ENCODE peak calls at places on chromosomes 3 and 15, in eight cellular contexts. A is hepatocyte; U is CD4-positive, alpha-beta T cell; N is OCI-LY7; B is A549; Y is astrocyte; O is heart left ventricle; V is K562. P is an unnamed sample.

GRCh38 chr3:192354687-192355086 is 372.7 kb downstream of the FGF12 start:
- DNase-seq in O (no peak), V (no peak), Y (no peak), B (no peak), A (no peak), U (no peak), N (no peak), P (no peak)

GRCh38 chr3:34260266-34260990 is 462.0 kb downstream of the PDCD6IP start:
- DNase-seq in O (peak), V (peak), B (peak), N (peak), U (no peak), A (peak), Y (peak), P (no peak)

GRCh38 chr3:57160731-57161086 is 4.4 kb downstream of the IL17RD start:
- DNase-seq in B (no peak), O (no peak), N (no peak), V (no peak), U (no peak), A (no peak), Y (no peak), P (no peak)

GRCh38 chr3:59426851-59427565 is 377.2 kb upstream of the CFAP20DC start:
- DNase-seq in B (no peak), Y (peak), N (no peak), U (no peak), V (no peak), O (no peak), A (no peak), P (no peak)

GRCh38 chr3:194257030-194257657 is 94.0 kb downstream of the CPN2 start:
- DNase-seq in V (peak), U (no peak), O (no peak), B (no peak), Y (no peak), N (no peak), A (no peak), P (no peak)

GRCh38 chr3:124315215-124316033 is 323.5 kb upstream of the ROPN1 start:
- DNase-seq in N (no peak), O (no peak), Y (peak), B (peak), U (no peak), V (no peak), A (peak), P (no peak)

GRCh38 chr3:119302697-119303630 is 8.8 kb downstream of the ARHGAP31 start:
- DNase-seq in B (no peak), O (no peak), N (no peak), V (no peak), Y (no peak), U (no peak), A (no peak), P (no peak)

GRCh38 chr3:21170964-21171363 is 580.0 kb downstream of the ZNF385D start:
- DNase-seq in V (peak), B (peak), O (no peak), A (peak), Y (no peak), N (peak), U (no peak), P (no peak)

GRCh38 chr3:62246094-62246493 is 127.3 kb downstream of the FEZF2 start:
- DNase-seq in V (no peak), A (no peak), O (no peak), B (no peak), U (no peak), N (no peak), Y (no peak), P (no peak)

GRCh38 chr3:105367063-105367405 is 325 bp downstream of the ALCAM start:
- DNase-seq in N (peak), O (no peak), Y (no peak), A (peak), U (peak), V (no peak), B (no peak), P (no peak)

GRCh38 chr3:87461443-87461842 is 185.1 kb upstream of the POU1F1 start:
- DNase-seq in V (no peak), U (no peak), Y (no peak), O (no peak), N (no peak), A (no peak), B (no peak), P (no peak)

GRCh38 chr3:16148783-16149182 is 25.7 kb upstream of the GALNT15 start:
- DNase-seq in B (peak), N (no peak), U (no peak), O (peak), V (no peak), Y (peak), A (peak), P (no peak)

GRCh38 chr15:39403674-39404117 is 177.2 kb upstream of the THBS1 start:
- DNase-seq in B (peak), Y (peak), V (no peak), O (no peak), N (no peak), A (no peak), U (no peak), P (no peak)

GRCh38 chr3:132317229-132317948 is at the start of gene ACP3:
- DNase-seq in V (no peak), B (peak), U (no peak), Y (peak), A (peak), N (peak), O (peak), P (no peak)

GRCh38 chr3:183309276-183309675 is 56.2 kb downstream of the B3GNT5 start:
- DNase-seq in V (no peak), Y (no peak), O (peak), A (peak), B (no peak), U (no peak), N (no peak), P (no peak)

DNA sequence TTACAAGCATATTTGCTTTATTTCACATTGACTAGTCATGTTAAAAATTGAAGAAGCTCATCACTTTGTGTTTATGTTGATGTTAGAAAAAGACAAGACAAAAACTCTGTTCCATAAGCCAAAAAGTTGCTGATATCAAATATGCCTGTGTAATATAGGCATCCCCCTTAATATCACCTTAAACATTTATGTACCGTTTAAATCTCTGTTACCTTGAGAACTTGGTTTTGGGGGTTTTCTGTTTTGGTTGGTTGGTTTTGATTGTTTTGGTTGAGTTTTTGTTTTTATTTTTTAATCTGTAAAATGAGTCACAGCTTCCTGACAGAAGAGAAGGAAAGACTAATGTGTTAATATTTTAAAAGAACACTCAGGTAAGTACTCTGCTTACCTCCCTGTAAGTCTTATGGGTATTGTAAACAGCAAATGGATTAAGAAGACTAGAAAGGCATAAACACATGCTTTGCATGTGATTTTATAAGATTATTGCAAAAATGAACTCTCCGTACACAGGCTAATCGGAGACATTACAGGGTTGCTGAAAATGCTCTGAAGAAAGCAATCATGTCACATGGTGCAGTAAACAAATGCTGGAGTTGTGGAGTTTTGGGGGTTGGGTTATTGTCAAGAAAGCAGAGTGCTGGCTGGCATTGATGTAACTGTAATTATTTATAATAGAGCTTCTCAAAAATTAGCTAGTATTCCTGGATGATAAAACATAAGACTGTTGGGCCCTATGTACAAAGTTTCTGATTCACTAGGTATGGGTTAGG is 69.5 kb upstream of the MBNL1 start:
- DNase-seq in B (no peak), Y (no peak), V (peak), N (peak), U (no peak), O (no peak), A (no peak), P (no peak)
- H3K27ac ChIP-seq in B (no peak), Y (no peak), V (peak), N (peak), U (peak), O (peak), A (no peak), P (no peak)

DNA sequence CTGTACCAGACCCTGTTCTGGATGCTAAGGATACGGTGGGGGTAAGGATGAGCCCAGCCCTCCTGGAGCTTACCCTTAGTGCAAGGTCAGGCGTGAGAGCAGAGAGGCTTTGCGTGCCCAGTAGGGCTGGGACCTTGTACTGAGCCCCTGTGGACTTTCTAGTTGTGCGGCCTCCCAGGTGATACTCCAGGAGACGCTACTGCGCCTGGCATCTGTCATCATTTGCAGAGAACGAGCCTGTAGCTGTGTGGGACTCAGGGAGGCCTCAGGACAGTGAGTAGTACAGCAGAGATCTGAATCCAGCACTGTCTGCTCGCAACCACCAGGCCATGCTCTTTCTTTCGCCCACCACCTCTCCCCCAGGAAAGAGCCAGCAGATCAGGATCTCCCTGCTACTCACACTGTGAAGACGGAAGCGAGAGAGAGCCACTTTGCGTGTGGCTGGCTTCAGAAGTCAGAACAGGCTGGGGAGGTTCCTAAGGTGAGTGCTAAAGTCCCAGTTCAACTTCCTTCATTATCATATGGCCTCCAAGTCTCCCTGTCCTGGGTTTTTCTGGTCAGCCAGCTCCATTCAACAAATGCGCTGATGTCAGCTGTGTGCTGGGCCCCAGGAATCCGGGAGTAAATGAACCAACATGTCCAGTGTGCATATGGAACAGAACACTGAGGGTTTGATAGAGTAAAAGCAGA is 38.2 kb upstream of the ITGA11 start:
- DNase-seq in V (no peak), O (no peak), U (no peak), Y (no peak), A (no peak), B (peak), N (no peak), P (no peak)
- TF ChIP-seq CTCF in V (no peak), O (no peak), U (no peak), Y (no peak), A (no peak), B (no peak), N (no peak), P (no peak)

DNA sequence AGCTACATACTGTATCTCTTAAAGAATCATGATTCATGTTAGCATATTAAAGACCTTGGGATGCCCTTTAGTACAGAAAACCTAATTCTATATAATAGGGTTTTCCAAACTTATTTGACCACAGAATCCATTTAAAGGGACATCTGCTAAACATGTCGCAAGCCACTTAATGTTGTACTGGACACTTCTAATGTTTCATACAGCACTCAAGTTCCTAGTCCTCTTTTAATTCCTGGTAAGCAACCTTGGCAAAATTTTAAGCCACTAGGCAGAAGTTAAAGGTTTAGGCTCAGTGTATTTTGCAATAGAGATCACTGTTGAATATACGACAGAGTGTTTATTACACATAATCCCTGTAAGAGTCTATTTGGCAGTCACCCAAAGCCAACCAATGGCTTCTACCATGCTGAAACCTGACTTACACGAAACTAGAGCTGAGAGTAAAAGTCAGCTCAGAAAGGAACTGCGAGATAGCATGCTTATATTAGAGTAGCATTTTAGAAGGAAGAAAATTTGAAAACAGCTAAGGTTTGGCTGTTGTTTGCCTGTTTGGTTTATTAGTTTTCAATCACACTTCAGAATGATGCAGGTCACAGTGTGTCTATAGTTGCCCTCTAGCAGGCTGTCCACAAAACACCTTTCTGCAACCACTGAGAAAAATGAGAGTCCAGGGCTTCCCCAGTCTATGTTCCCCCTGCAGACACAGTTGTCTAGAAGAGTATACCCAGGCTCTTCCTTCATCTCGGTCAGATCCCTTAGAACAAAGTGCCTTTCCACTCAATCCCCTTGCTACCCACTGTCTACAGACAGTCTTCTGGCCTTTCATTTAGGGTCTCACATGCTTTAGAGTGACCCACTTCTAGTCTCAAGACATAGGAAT is 104.4 kb downstream of the FMN1 start:
- DNase-seq in U (no peak), O (no peak), B (no peak), Y (peak), N (no peak), V (no peak), A (peak), P (no peak)
- H3K27ac ChIP-seq in U (peak), O (no peak), B (no peak), Y (no peak), N (no peak), V (no peak), A (peak), P (peak)

GRCh38 chr15:66842710-66843441 is 140.8 kb downstream of the SMAD6 start:
- DNase-seq in A (peak), Y (peak), B (peak), N (no peak), U (no peak), O (peak), V (peak), P (no peak)

GRCh38 chr15:66844041-66844746 is 142.2 kb downstream of the SMAD6 start:
- DNase-seq in O (no peak), B (no peak), V (no peak), U (no peak), A (no peak), N (no peak), Y (no peak), P (no peak)

GRCh38 chr15:66843581-66843980 is 141.5 kb downstream of the SMAD6 start:
- DNase-seq in N (no peak), B (no peak), O (no peak), U (no peak), V (no peak), Y (no peak), A (no peak), P (no peak)

GRCh38 chr15:66840615-66841014 is 138.6 kb downstream of the SMAD6 start:
- DNase-seq in V (no peak), Y (no peak), O (no peak), A (no peak), B (no peak), N (no peak), U (no peak), P (no peak)

GRCh38 chr15:66841953-66842681 is 140.1 kb downstream of the SMAD6 start:
- DNase-seq in A (peak), Y (peak), U (no peak), O (peak), B (peak), N (no peak), V (peak), P (no peak)
- TF ChIP-seq CTCF in A (no peak), Y (no peak), U (no peak), O (no peak), B (no peak), N (no peak), V (no peak), P (no peak)

DNA sequence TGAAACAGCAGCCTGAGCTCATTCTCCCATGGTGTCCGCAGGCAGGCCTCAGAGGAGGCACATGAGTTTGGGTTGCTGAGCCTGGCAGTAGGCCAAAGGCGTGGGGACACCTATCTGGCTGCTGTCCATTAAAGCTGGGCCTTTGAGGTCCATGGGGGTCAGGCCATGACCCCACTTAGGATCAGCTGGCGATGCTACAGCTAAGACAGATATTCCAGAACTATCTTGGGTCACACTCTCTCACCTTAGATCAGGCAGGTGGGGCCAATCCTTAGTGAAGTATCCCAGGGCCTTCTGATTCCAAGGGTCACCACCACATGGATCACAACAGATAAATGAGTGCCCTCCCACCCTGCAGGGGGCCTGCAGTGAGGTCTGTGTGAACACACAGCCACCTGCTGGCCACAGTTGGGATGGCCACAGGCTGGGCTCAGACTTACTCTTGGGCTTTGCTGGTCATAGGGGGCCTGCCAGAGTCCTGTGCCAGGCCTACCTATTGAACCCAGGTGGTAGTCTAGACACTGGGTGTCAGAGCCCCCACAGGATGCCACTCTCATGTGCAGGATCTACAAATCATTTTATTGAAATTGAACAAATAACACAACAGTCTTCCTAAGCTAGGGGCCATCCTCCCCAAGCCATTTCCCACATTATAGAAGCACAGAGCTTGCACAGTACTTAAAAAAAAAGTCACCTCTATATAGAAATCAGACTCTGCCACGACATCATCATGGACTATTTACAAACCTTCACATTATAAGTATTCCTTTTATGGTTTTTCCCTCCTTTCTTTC is 2.0 kb upstream of the HYAL2 start:
- DNase-seq in B (peak), N (peak), A (peak), V (peak), U (peak), O (peak), Y (peak), P (no peak)
- H3K27ac ChIP-seq in B (no peak), N (no peak), A (peak), V (peak), U (no peak), O (peak), Y (no peak), P (no peak)

P was measured in RWPE2.